ENCODE peak calls at places on chromosomes 2 and 18, in seven cellular contexts. V is brain microvascular endothelial cell, C is GM23248, F is endodermal cell, L is tibial artery, Q is PC-9, D is tibial nerve. I is an unnamed sample.
A peak's percentile ranks its signal among the peaks of the same experiment; 100 is the strongest.

GRCh38 chr2:51695531-51695930 is 663.6 kb upstream of the NRXN1 start:
- DNase-seq in L (no peak), V (no peak), D (no peak), Q (no peak), F (no peak), C (peak; percentile 12), I (no peak)

GRCh38 chr2:61898810-61899209 is 6.7 kb upstream of the COMMD1 start:
- DNase-seq in F (no peak), C (peak; percentile 47), L (no peak), Q (no peak), D (no peak), V (peak; percentile 22), I (peak; percentile 22)

GRCh38 chr2:203799905-203800304 is 67.7 kb upstream of the CTLA4 start:
- DNase-seq in Q (no peak), V (no peak), F (no peak), D (no peak), L (no peak), C (no peak), I (no peak)

GRCh38 chr2:69954069-69954468 is 7.4 kb downstream of the ASPRV1 start:
- DNase-seq in C (no peak), V (no peak), D (no peak), L (no peak), F (no peak), Q (no peak), I (no peak)

GRCh38 chr2:144704696-144705095 is 184.8 kb upstream of the ZEB2 start:
- DNase-seq in Q (no peak), V (no peak), C (no peak), L (no peak), D (no peak), F (no peak), I (no peak)

GRCh38 chr18:66548747-66549146 is 55.1 kb downstream of the CDH19 start:
- DNase-seq in D (no peak), L (no peak), V (no peak), Q (no peak), C (no peak), F (peak; percentile 44), I (no peak)

GRCh38 chr2:68196120-68196716 is 38.5 kb downstream of the PNO1 start:
- DNase-seq in V (peak; percentile 33), L (no peak), D (peak; percentile 53), C (peak; percentile 68), Q (no peak), F (no peak), I (no peak)

GRCh38 chr18:74060511-74061028 is 87.1 kb downstream of the FBXO15 start:
- DNase-seq in D (no peak), Q (no peak), C (no peak), L (no peak), V (no peak), F (no peak), I (no peak)

GRCh38 chr2:12665334-12665733 is 51.4 kb upstream of the TRIB2 start:
- DNase-seq in Q (no peak), D (no peak), F (no peak), C (peak; percentile 42), L (no peak), V (no peak), I (no peak)

GRCh38 chr2:150487537-150488429 is at the start of gene RND3:
- DNase-seq in D (peak; percentile 98), V (peak; percentile 100), F (peak; percentile 98), L (peak; percentile 99), C (peak; percentile 99), Q (peak; percentile 90), I (peak; percentile 96)

GRCh38 chr2:126678278-126679073 is 22.5 kb downstream of the GYPC start:
- DNase-seq in D (no peak), C (no peak), F (no peak), V (no peak), Q (no peak), L (peak; percentile 45), I (no peak)

GRCh38 chr2:142682528-142682927 is 194.9 kb upstream of the KYNU start:
- DNase-seq in L (no peak), D (no peak), C (peak; percentile 29), F (no peak), V (peak; percentile 18), Q (no peak), I (no peak)

GRCh38 chr2:176188218-176188968 is at the start of gene HOXD1:
- DNase-seq in L (no peak), V (no peak), C (peak; percentile 84), Q (no peak), F (peak; percentile 92), D (no peak), I (peak; percentile 36)

GRCh38 chr2:226673314-226673723 is 126.3 kb downstream of the IRS1 start:
- DNase-seq in V (peak; percentile 88), L (no peak), F (no peak), D (no peak), C (peak; percentile 95), Q (peak; percentile 97), I (peak; percentile 75)

GRCh38 chr2:207505180-207505579 is 24.6 kb upstream of the CREB1 start:
- DNase-seq in D (no peak), F (peak; percentile 54), V (no peak), C (no peak), L (no peak), Q (no peak), I (peak; percentile 24)

GRCh38 chr2:206443735-206444527 is 599 bp downstream of the ADAM23 start:
- DNase-seq in F (peak; percentile 77), D (no peak), C (peak; percentile 78), V (peak; percentile 7), Q (no peak), L (no peak), I (peak; percentile 37)

GRCh38 chr2:98460573-98461560 is 16.2 kb downstream of the INPP4A start:
- DNase-seq in C (no peak), V (no peak), D (no peak), F (peak; percentile 41), L (no peak), Q (no peak), I (no peak)

GRCh38 chr2:96527990-96528679 is 8.4 kb upstream of the ARID5A start:
- DNase-seq in D (no peak), C (peak; percentile 48), L (peak; percentile 91), F (no peak), V (peak; percentile 60), Q (no peak), I (peak; percentile 32)

GRCh38 chr2:197254776-197255521 is 55.6 kb downstream of the ANKRD44 start:
- DNase-seq in C (peak; percentile 60), L (no peak), Q (no peak), F (no peak), V (no peak), D (no peak), I (no peak)
- H3K4me3 ChIP-seq in C (peak overlapping the region; percentile 44), L (peak overlapping the region; percentile 25), Q (no peak overlapping the region), F (no peak overlapping the region), V (no peak overlapping the region), D (no peak overlapping the region), I (no peak overlapping the region)

DNA sequence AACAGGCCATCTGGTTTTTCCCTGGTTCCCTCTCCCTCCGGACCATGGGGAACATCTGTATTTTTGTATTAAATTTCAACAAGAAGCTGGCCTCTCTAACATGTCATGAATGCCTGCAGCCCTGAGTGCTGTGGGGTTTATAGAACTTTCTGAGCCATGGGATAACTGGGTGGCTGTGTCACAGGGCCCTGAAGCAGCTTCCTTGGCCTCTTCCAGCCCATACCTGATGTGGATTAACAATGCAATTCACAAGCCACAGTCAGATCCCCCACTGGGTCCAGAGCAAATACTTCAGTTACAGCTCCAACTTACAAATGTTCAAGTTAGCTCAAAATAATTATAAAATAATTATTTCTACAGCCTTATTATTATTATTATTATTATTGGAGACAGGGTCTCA is 307.8 kb upstream of the CELF4 start:
- DNase-seq in V (no peak), C (no peak), F (peak; percentile 63), D (no peak), Q (no peak), L (no peak), I (no peak)
- H3K27ac ChIP-seq in V (no peak overlapping the region), C (no peak overlapping the region), F (no peak overlapping the region), D (no peak overlapping the region), Q (no peak overlapping the region), L (no peak overlapping the region), I (no peak overlapping the region)

DNA sequence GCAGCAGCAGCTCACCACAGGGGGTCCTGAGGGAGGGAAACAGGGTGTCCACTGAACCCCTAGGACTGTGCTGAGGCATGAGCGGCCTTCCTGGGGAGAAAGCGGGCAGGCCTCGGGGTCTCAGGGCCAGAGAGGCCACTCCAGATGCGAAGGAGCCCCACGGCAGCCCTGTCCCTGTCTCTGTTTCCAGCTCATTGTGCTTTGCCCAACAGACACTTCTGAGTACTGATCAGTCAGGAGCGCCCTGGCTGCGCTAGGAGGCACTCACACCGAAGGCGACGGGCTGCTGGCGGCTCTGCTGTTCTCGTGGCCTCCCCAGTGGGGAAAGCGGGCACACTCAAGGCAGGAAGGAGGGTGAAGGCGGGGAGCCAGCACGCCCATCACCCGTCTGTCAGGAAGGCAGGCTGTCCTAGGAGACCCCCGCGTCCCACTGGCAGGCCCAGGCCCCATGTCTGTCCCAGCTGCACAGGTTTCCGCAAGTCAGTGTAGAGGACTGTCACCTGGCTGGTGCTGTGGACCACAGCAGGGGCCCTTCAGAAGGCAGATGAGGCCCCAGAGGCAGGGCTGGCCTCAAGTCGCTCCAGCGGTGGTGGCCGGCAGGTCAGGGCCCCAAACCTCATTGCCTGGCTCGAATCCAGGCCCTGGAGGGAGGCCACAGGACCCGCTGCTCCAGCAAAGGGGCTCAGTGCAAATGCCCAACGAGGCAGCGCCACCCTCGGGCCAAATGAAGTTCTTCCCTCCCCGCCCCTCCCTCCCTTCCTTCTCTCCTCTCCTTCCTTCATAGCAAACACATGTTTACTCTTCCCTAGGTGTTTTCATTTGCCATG is 6.8 kb downstream of the ESPNL start:
- DNase-seq in L (peak; percentile 64), F (peak; percentile 91), V (no peak), D (no peak), C (no peak), Q (peak; percentile 48), I (peak; percentile 80)
- H3K4me3 ChIP-seq in L (no peak overlapping the region), F (no peak overlapping the region), V (no peak overlapping the region), D (no peak overlapping the region), C (no peak overlapping the region), Q (peak overlapping the region; percentile 45), I (no peak overlapping the region)

GRCh38 chr18:6575908-6576307 is 153.6 kb upstream of the ARHGAP28 start:
- DNase-seq in F (no peak), C (no peak), Q (no peak), D (no peak), V (no peak), L (no peak), I (no peak)

GRCh38 chr18:6578686-6579085 is 150.8 kb upstream of the ARHGAP28 start:
- DNase-seq in Q (no peak), C (no peak), D (no peak), L (no peak), F (no peak), V (no peak), I (no peak)

GRCh38 chr18:6571239-6571602 is 156.5 kb upstream of the L3MBTL4 start:
- DNase-seq in L (no peak), D (no peak), F (peak; percentile 91), Q (no peak), C (no peak), V (no peak), I (no peak)

DNA sequence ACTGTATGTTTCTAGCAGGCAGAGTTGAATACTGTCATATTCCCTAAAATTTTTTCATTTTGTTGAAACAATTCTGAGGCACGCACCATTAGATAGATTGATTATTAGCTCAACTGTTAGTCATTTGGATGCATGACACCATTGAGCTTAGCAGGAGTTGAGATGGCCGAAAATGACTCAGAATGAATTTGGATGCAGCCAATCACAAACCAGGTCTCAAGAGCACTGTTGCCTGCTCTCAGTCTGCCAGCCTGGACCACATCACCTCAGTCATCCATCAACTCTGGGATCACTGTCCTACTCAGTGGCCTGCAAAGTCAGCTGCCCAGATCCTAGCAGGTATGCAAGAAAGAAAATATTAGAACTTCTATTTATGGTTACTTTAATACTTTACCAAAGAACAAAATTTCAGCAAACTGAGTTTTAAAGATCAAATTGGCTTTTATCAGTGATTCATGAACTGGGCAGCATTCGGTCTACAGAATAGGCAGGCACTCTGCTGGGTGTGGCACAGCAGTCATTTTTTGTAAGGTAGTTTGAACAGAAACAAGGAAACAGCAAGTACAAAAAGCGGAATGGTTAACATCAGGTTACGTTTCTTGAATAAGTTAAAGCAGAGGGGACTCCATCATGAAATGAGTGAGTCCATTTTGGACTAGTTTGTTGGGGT is 152.7 kb upstream of the ARHGAP28 start:
- DNase-seq in V (no peak), Q (no peak), D (no peak), L (no peak), C (no peak), F (no peak), I (no peak)
- H3K27ac ChIP-seq in V (no peak overlapping the region), Q (no peak overlapping the region), D (no peak overlapping the region), L (no peak overlapping the region), C (no peak overlapping the region), F (no peak overlapping the region), I (no peak overlapping the region)